ENCODE peak calls at places on chromosomes 13 and 19, in five cellular contexts. K is cardiac muscle cell, M is neural progenitor cell, F is amygdala, L is HuH-7. C is an unnamed sample.

GRCh38 chr13:31927219-31927653 is 104.3 kb upstream of the FRY start:
- DNase-seq in K (no peak), M (peak; percentile 30), F (no peak), L (no peak), C (peak; percentile 57)

GRCh38 chr19:34254552-34255432 is at the start of gene GARRE1:
- DNase-seq in K (peak; percentile 70), M (peak; percentile 71), F (no peak), L (peak; percentile 95), C (peak; percentile 72)

GRCh38 chr13:83056269-83056668 is 826.0 kb downstream of the SLITRK1 start:
- DNase-seq in K (no peak), M (no peak), F (no peak), L (no peak), C (no peak)

GRCh38 chr19:3699741-3700241 is 477 bp downstream of the PIP5K1C start:
- DNase-seq in K (peak; percentile 40), M (no peak), F (no peak), L (no peak), C (no peak)

GRCh38 chr13:41547253-41548000 is 90.1 kb downstream of the RGCC start:
- DNase-seq in K (no peak), M (no peak), F (peak; percentile 97), L (no peak), C (peak; percentile 79)

GRCh38 chr13:33509642-33510229 is 224.2 kb upstream of the STARD13 start:
- DNase-seq in K (no peak), M (peak; percentile 9), F (no peak), L (no peak), C (no peak)

GRCh38 chr13:74062933-74063332 is 71.3 kb downstream of the KLF12 start:
- DNase-seq in K (peak; percentile 46), M (no peak), F (no peak), L (no peak), C (no peak)

GRCh38 chr13:35481777-35482176 is 5.3 kb upstream of the MAB21L1 start:
- DNase-seq in K (no peak), M (no peak), F (no peak), L (no peak), C (no peak)

GRCh38 chr13:110410000-110410399 is 102.9 kb downstream of the COL4A2 start:
- DNase-seq in K (no peak), M (no peak), F (no peak), L (no peak), C (no peak)

GRCh38 chr19:57419439-57419838 is 8.5 kb downstream of the ZNF17 start:
- DNase-seq in K (no peak), M (no peak), F (no peak), L (no peak), C (no peak)

GRCh38 chr13:43730642-43731041 is 56.1 kb downstream of the ENOX1 start:
- DNase-seq in K (no peak), M (no peak), F (no peak), L (no peak), C (peak; percentile 52)

C was measured in islet precursor cell.